ENCODE peak calls at places on chromosomes 16 and 17, in ten cellular contexts. T is CD4-positive, alpha-beta memory T cell; A is pancreas; W is GM19239; R is stimulated activated CD8-positive, alpha-beta memory T cell treated with anti-CD3 and anti-CD28 coated beads, Interleukin-4, amount 100 ng/mL, for 4 hours; Z is NCI-H446; H is T-helper 17 cell; S is fibroblast of pulmonary artery; G is ovary; K is activated CD4-positive, alpha-beta T cell treated with anti-CD3 and anti-CD28 coated beads for 36 hours. E is an unnamed sample.
A peak's percentile ranks its signal among the peaks of the same experiment; 100 is the strongest.

GRCh38 chr17:52237151-52237550 is 78.6 kb upstream of the CA10 start:
- DNase-seq in Z (no peak), H (no peak), W (no peak), S (no peak), G (no peak), A (no peak), R (no peak), K (no peak), T (no peak), E (no peak)

GRCh38 chr16:525520-526180 is 1.9 kb upstream of the CAPN15 start:
- DNase-seq in H (no peak), W (peak; percentile 54), R (peak; percentile 60), A (peak; percentile 81), K (peak; percentile 90), S (peak; percentile 80), G (peak; percentile 34), Z (no peak), T (no peak), E (no peak)

GRCh38 chr17:7883781-7884386 is 4.7 kb upstream of the CHD3 start:
- DNase-seq in K (peak; percentile 66), H (no peak), W (no peak), A (no peak), Z (no peak), G (peak; percentile 42), T (peak; percentile 40), R (peak; percentile 21), S (peak; percentile 41), E (peak; percentile 7)

GRCh38 chr17:1229891-1230571 is 40.2 kb upstream of the BHLHA9 start:
- DNase-seq in G (no peak), K (no peak), A (no peak), S (no peak), Z (no peak), H (no peak), T (no peak), R (no peak), W (no peak), E (no peak)

GRCh38 chr17:6753006-6753445 is 2.8 kb upstream of the XAF1 start:
- DNase-seq in S (peak; percentile 95), A (no peak), Z (no peak), H (no peak), T (peak; percentile 63), W (no peak), R (peak; percentile 20), K (peak; percentile 69), G (peak; percentile 62), E (no peak)

GRCh38 chr17:65345261-65346060 is 208.3 kb downstream of the RGS9 start:
- DNase-seq in Z (no peak), W (no peak), S (peak; percentile 32), T (no peak), A (no peak), K (peak; percentile 32), H (no peak), G (no peak), R (peak; percentile 29), E (no peak)

GRCh38 chr16:81707411-81708321 is 71.4 kb upstream of the PLCG2 start:
- DNase-seq in T (no peak), Z (peak; percentile 10), R (no peak), A (peak; percentile 92), H (no peak), W (no peak), S (peak; percentile 39), K (no peak), G (peak; percentile 48), E (no peak)

GRCh38 chr16:84718-85452 is 6.9 kb downstream of the MPG start:
- DNase-seq in A (peak; percentile 56), K (peak; percentile 85), R (peak; percentile 55), G (peak; percentile 61), S (peak; percentile 93), H (no peak), W (peak; percentile 73), Z (no peak), T (no peak), E (no peak)

GRCh38 chr16:25212636-25213035 is 4.1 kb upstream of the AQP8 start:
- DNase-seq in S (no peak), H (no peak), A (no peak), W (no peak), K (no peak), R (no peak), G (no peak), Z (no peak), T (no peak), E (no peak)

GRCh38 chr17:50593321-50593720 is 32.8 kb downstream of the CACNA1G start:
- DNase-seq in W (no peak), G (no peak), Z (no peak), S (no peak), T (no peak), R (no peak), K (no peak), H (no peak), A (peak; percentile 95), E (peak; percentile 33)

GRCh38 chr16:73020409-73020884 is 27.5 kb downstream of the ZFHX3 start:
- DNase-seq in R (no peak), Z (peak; percentile 49), S (peak; percentile 91), K (no peak), W (no peak), T (no peak), G (no peak), A (peak; percentile 95), H (no peak), E (no peak)

GRCh38 chr17:63949576-63950250 is 17.6 kb upstream of the CD79B start:
- DNase-seq in K (no peak), S (no peak), R (no peak), G (no peak), T (no peak), A (peak; percentile 66), H (no peak), Z (no peak), W (no peak), E (no peak)

GRCh38 chr16:69520800-69521602 is 44.8 kb upstream of the NFAT5 start:
- DNase-seq in R (no peak), G (no peak), T (no peak), S (peak; percentile 20), Z (no peak), A (no peak), K (peak; percentile 71), H (no peak), W (no peak), E (no peak)

GRCh38 chr17:2068101-2068518 is 13.2 kb downstream of the HIC1 start:
- DNase-seq in G (no peak), Z (no peak), K (no peak), T (no peak), R (no peak), A (no peak), H (no peak), S (peak; percentile 67), W (no peak), E (no peak)

GRCh38 chr17:2797632-2798031 is 1.4 kb downstream of the RAP1GAP2 start:
- DNase-seq in K (no peak), Z (no peak), G (no peak), W (no peak), T (no peak), R (no peak), H (no peak), A (no peak), S (no peak), E (no peak)

GRCh38 chr17:9472094-9472493 is 103.5 kb downstream of the STX8 start:
- DNase-seq in S (no peak), A (no peak), W (no peak), H (no peak), Z (no peak), R (no peak), T (no peak), K (peak; percentile 7), G (no peak), E (no peak)